ENCODE peak calls at places on chromosomes 13 and 19, in nine cellular contexts. V is HCT116, I is mesenchymal stem cell, A is fibroblast of lung, F is GM23248, E is MM.1S, M is H9, G is endothelial cell of umbilical vein, C is SK-N-SH. U is an unnamed sample.
A peak's percentile ranks its signal among the peaks of the same experiment; 100 is the strongest.

GRCh38 chr13:52006491-52007245 is 4.6 kb downstream of the ATP7B start:
- DNase-seq in F (no peak), C (no peak), A (no peak), E (no peak), V (no peak), G (no peak), M (no peak), I (no peak), U (no peak)

GRCh38 chr19:6551607-6552450 is 21.0 kb downstream of the TNFSF9 start:
- DNase-seq in I (no peak), F (peak; percentile 35), M (peak; percentile 86), E (no peak), A (no peak), V (no peak), G (no peak), C (peak; percentile 70), U (peak; percentile 94)

GRCh38 chr19:2053601-2054389 is 2.8 kb upstream of the MKNK2 start:
- DNase-seq in F (no peak), A (peak; percentile 96), I (no peak), M (peak; percentile 31), C (no peak), G (peak; percentile 69), V (no peak), E (no peak), U (no peak)

GRCh38 chr19:30602661-30603322 is 230.6 kb downstream of the ZNF536 start:
- DNase-seq in G (no peak), V (no peak), F (no peak), I (no peak), M (no peak), E (no peak), A (no peak), C (no peak), U (no peak)

GRCh38 chr19:6728346-6728745 is 7.9 kb upstream of the C3 start:
- DNase-seq in G (peak; percentile 40), A (no peak), C (no peak), E (no peak), M (no peak), V (no peak), F (no peak), I (no peak), U (no peak)

GRCh38 chr13:77829963-77830362 is 88.7 kb downstream of the EDNRB start:
- DNase-seq in F (no peak), C (no peak), V (no peak), E (no peak), I (no peak), A (no peak), G (no peak), M (no peak), U (no peak)

GRCh38 chr13:42333613-42334328 is 61.8 kb downstream of the AKAP11 start:
- DNase-seq in E (peak; percentile 54), I (peak; percentile 70), A (peak; percentile 71), M (peak; percentile 41), C (no peak), V (no peak), F (peak; percentile 42), G (peak; percentile 21), U (peak; percentile 84)

GRCh38 chr13:79457948-79458347 is 23.0 kb upstream of the NDFIP2 start:
- DNase-seq in M (no peak), V (no peak), G (peak; percentile 79), F (peak; percentile 93), E (no peak), I (peak; percentile 91), A (peak; percentile 77), C (no peak), U (no peak)

GRCh38 chr13:72804301-72804700 is 22.4 kb downstream of the PIBF1 start:
- DNase-seq in A (no peak), E (no peak), V (no peak), F (no peak), I (no peak), C (no peak), G (no peak), M (no peak), U (no peak)

GRCh38 chr13:50125556-50126377 is 110.5 kb downstream of the KCNRG start:
- DNase-seq in E (peak; percentile 82), A (peak; percentile 95), I (peak; percentile 93), G (peak; percentile 86), M (peak; percentile 75), F (peak; percentile 91), V (peak; percentile 39), C (peak; percentile 92), U (peak; percentile 96)

GRCh38 chr19:43439183-43440063 is 24.7 kb downstream of the TEX101 start:
- DNase-seq in I (no peak), G (no peak), M (no peak), V (peak; percentile 38), E (no peak), F (peak; percentile 91), A (peak; percentile 35), C (no peak), U (no peak)

GRCh38 chr13:97367427-97367826 is 66.5 kb upstream of the RAP2A start:
- DNase-seq in C (no peak), A (peak; percentile 78), F (peak; percentile 86), I (peak; percentile 86), V (no peak), E (no peak), M (no peak), G (no peak), U (no peak)

GRCh38 chr13:79451500-79451962 is 29.4 kb upstream of the NDFIP2 start:
- DNase-seq in G (peak; percentile 65), C (peak; percentile 6), V (no peak), E (peak; percentile 34), A (peak; percentile 71), M (peak; percentile 42), I (peak; percentile 96), F (peak; percentile 98), U (no peak)

GRCh38 chr19:43762814-43763213 is 8.1 kb upstream of the SMG9 start:
- DNase-seq in C (no peak), V (no peak), E (no peak), I (no peak), G (no peak), M (no peak), F (no peak), A (no peak), U (no peak)

GRCh38 chr13:29577135-29578051 is 18.1 kb downstream of the SLC7A1 start:
- DNase-seq in I (no peak), E (no peak), G (no peak), V (no peak), F (peak; percentile 70), M (no peak), C (no peak), A (no peak), U (no peak)

GRCh38 chr19:9523885-9524474 is 14.5 kb downstream of the ZNF426 start:
- DNase-seq in G (no peak), M (no peak), A (peak; percentile 19), E (no peak), F (peak; percentile 11), C (no peak), V (no peak), I (peak; percentile 5), U (no peak)

DNA sequence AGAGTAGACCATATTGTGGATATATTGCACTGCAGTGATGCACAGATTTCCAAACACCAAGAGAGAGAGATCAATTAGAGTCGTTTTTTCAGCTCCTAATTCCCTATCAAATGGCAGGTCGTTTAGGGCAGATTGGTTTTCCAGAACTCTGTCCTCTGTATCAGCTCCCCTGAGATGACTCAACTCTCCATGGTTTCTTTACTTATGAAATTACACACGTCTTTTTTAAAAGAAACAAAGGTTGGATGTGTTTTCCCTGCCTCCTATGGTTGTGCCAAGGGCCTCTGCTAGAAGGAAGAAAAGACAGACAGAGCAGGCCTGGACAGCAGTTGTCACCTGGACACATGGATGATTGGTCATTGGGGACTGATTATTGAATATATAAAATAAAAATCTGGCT is 478.1 kb upstream of the NBEA start:
- DNase-seq in C (no peak), V (no peak), M (no peak), I (no peak), A (no peak), E (no peak), G (no peak), F (no peak), U (no peak)
- H3K9ac ChIP-seq in C (no peak overlapping the region), V (no peak overlapping the region), M (no peak overlapping the region), I (no peak overlapping the region), A (no peak overlapping the region), E (no peak overlapping the region), G (no peak overlapping the region), F (no peak overlapping the region), U (no peak overlapping the region)

GRCh38 chr19:36128392-36128736 is 11.5 kb upstream of the CAPNS1 start:
- DNase-seq in I (no peak), F (no peak), C (peak; percentile 44), M (peak; percentile 57), V (no peak), E (peak; percentile 20), A (no peak), G (no peak), U (no peak)
- H3K9ac ChIP-seq in I (peak overlapping the region; percentile 87), F (peak overlapping the region; percentile 79), C (peak overlapping the region; percentile 65), M (peak overlapping the region; percentile 5), V (peak overlapping the region; percentile 77), E (peak overlapping the region; percentile 69), A (peak overlapping the region; percentile 43), G (peak overlapping the region; percentile 57), U (peak overlapping the region; percentile 85)

DNA sequence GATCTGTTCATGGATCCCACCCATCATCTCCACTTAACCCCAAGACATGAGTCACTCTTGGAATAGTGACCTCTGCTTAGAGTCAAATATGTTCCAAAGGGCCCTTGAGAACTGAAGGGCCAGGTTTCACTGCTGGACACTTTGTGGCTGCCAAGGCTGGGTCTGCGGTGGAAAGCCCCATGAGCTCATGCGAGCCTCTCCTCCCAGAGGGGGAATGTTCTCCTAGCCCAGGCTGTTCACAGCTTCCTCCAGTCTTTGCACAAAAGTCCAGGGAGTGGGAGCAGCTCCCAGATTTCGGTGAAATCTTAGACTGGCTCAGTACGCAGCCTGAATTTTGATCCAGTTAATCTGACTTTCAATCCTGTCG is 732 bp upstream of the DCLK1 start:
- DNase-seq in V (no peak), F (peak; percentile 33), G (no peak), A (peak; percentile 45), I (no peak), E (no peak), M (no peak), C (no peak), U (no peak)
- H3K9ac ChIP-seq in V (no peak overlapping the region), F (no peak overlapping the region), G (no peak overlapping the region), A (no peak overlapping the region), I (peak overlapping the region; percentile 76), E (no peak overlapping the region), M (no peak overlapping the region), C (no peak overlapping the region), U (no peak overlapping the region)

GRCh38 chr19:16898306-16899015 is 9.7 kb downstream of the F2RL3 start:
- DNase-seq in E (no peak), G (no peak), M (no peak), I (no peak), C (no peak), A (no peak), V (no peak), F (no peak), U (no peak)

GRCh38 chr19:16896098-16896912 is 7.5 kb downstream of the F2RL3 start:
- DNase-seq in G (peak; percentile 12), A (no peak), I (no peak), F (no peak), E (no peak), V (no peak), C (no peak), M (peak; percentile 69), U (no peak)

GRCh38 chr19:16895467-16896097 is 6.8 kb downstream of the F2RL3 start:
- DNase-seq in I (peak; percentile 58), M (no peak), E (no peak), C (no peak), F (no peak), V (no peak), G (no peak), A (peak; percentile 20), U (no peak)

GRCh38 chr19:16897572-16898056 is 8.8 kb downstream of the F2RL3 start:
- DNase-seq in A (no peak), I (peak; percentile 68), F (peak; percentile 51), M (no peak), G (no peak), V (no peak), E (no peak), C (no peak), U (no peak)

GRCh38 chr19:16896913-16897571 is 8.2 kb downstream of the F2RL3 start:
- DNase-seq in M (peak; percentile 98), I (peak; percentile 99), F (peak; percentile 95), A (peak; percentile 96), V (peak; percentile 51), G (peak; percentile 97), E (peak; percentile 79), C (peak; percentile 100), U (peak; percentile 87)
- H3K9ac ChIP-seq in M (no peak overlapping the region), I (no peak overlapping the region), F (peak overlapping the region; percentile 52), A (peak overlapping the region; percentile 53), V (no peak overlapping the region), G (peak overlapping the region; percentile 56), E (peak overlapping the region; percentile 21), C (peak overlapping the region; percentile 52), U (no peak overlapping the region)

U was measured in Karpas-422.